ENCODE peak calls at places on chromosomes 5 and 9, in seven cellular contexts. One of them, this sample, is unnamed.

GRCh38 chr9:79583957-79584654 is 12.3 kb downstream of the TLE4 start:
- DNase-seq in naive thymus-derived CD4-positive, alpha-beta T cell: no peak
- DNase-seq in lower leg skin: peak
- DNase-seq in dorsolateral prefrontal cortex: no peak
- DNase-seq in CD8-positive, alpha-beta memory T cell: no peak
- DNase-seq in fibroblast of the aortic adventitia: no peak
- DNase-seq in choroid plexus epithelial cell: no peak
- DNase-seq in this sample: no peak

GRCh38 chr5:2283481-2284045 is 400.8 kb upstream of the IRX4 start:
- DNase-seq in naive thymus-derived CD4-positive, alpha-beta T cell: no peak
- DNase-seq in lower leg skin: no peak
- DNase-seq in dorsolateral prefrontal cortex: no peak
- DNase-seq in CD8-positive, alpha-beta memory T cell: no peak
- DNase-seq in fibroblast of the aortic adventitia: no peak
- DNase-seq in choroid plexus epithelial cell: no peak
- DNase-seq in this sample: no peak

GRCh38 chr5:94893404-94894145 is 275.1 kb downstream of the SLF1 start:
- DNase-seq in naive thymus-derived CD4-positive, alpha-beta T cell: no peak
- DNase-seq in lower leg skin: no peak
- DNase-seq in dorsolateral prefrontal cortex: no peak
- DNase-seq in CD8-positive, alpha-beta memory T cell: no peak
- DNase-seq in fibroblast of the aortic adventitia: peak
- DNase-seq in choroid plexus epithelial cell: peak
- DNase-seq in this sample: peak

GRCh38 chr9:15696979-15697378 is 144.1 kb downstream of the CCDC171 start:
- DNase-seq in naive thymus-derived CD4-positive, alpha-beta T cell: no peak
- DNase-seq in lower leg skin: no peak
- DNase-seq in dorsolateral prefrontal cortex: no peak
- DNase-seq in CD8-positive, alpha-beta memory T cell: no peak
- DNase-seq in fibroblast of the aortic adventitia: no peak
- DNase-seq in choroid plexus epithelial cell: peak
- DNase-seq in this sample: no peak

GRCh38 chr5:121399879-121400278 is 451.8 kb upstream of the FTMT start:
- DNase-seq in naive thymus-derived CD4-positive, alpha-beta T cell: no peak
- DNase-seq in lower leg skin: no peak
- DNase-seq in dorsolateral prefrontal cortex: no peak
- DNase-seq in CD8-positive, alpha-beta memory T cell: no peak
- DNase-seq in fibroblast of the aortic adventitia: no peak
- DNase-seq in choroid plexus epithelial cell: no peak
- DNase-seq in this sample: no peak

GRCh38 chr5:98403131-98403530 is 370.3 kb upstream of the RGMB start:
- DNase-seq in naive thymus-derived CD4-positive, alpha-beta T cell: no peak
- DNase-seq in lower leg skin: no peak
- DNase-seq in dorsolateral prefrontal cortex: no peak
- DNase-seq in CD8-positive, alpha-beta memory T cell: no peak
- DNase-seq in fibroblast of the aortic adventitia: no peak
- DNase-seq in choroid plexus epithelial cell: no peak
- DNase-seq in this sample: no peak

GRCh38 chr5:67164856-67165523 is 31.6 kb downstream of the CD180 start:
- DNase-seq in naive thymus-derived CD4-positive, alpha-beta T cell: no peak
- DNase-seq in lower leg skin: no peak
- DNase-seq in dorsolateral prefrontal cortex: no peak
- DNase-seq in CD8-positive, alpha-beta memory T cell: no peak
- DNase-seq in fibroblast of the aortic adventitia: no peak
- DNase-seq in choroid plexus epithelial cell: no peak
- DNase-seq in this sample: no peak

GRCh38 chr5:71719092-71719964 is at the start of gene CARTPT:
- DNase-seq in naive thymus-derived CD4-positive, alpha-beta T cell: no peak
- DNase-seq in lower leg skin: no peak
- DNase-seq in dorsolateral prefrontal cortex: no peak
- DNase-seq in CD8-positive, alpha-beta memory T cell: no peak
- DNase-seq in fibroblast of the aortic adventitia: no peak
- DNase-seq in choroid plexus epithelial cell: peak
- DNase-seq in this sample: peak

GRCh38 chr9:126166866-126167265 is 159.8 kb upstream of the MVB12B start:
- DNase-seq in naive thymus-derived CD4-positive, alpha-beta T cell: no peak
- DNase-seq in lower leg skin: peak
- DNase-seq in dorsolateral prefrontal cortex: no peak
- DNase-seq in CD8-positive, alpha-beta memory T cell: no peak
- DNase-seq in fibroblast of the aortic adventitia: no peak
- DNase-seq in choroid plexus epithelial cell: no peak
- DNase-seq in this sample: no peak

GRCh38 chr9:95010431-95010838 is 283.9 kb downstream of the AOPEP start:
- DNase-seq in naive thymus-derived CD4-positive, alpha-beta T cell: no peak
- DNase-seq in lower leg skin: no peak
- DNase-seq in dorsolateral prefrontal cortex: no peak
- DNase-seq in CD8-positive, alpha-beta memory T cell: no peak
- DNase-seq in fibroblast of the aortic adventitia: no peak
- DNase-seq in choroid plexus epithelial cell: no peak
- DNase-seq in this sample: no peak

GRCh38 chr5:153641183-153641688 is 150.8 kb downstream of the GRIA1 start:
- DNase-seq in naive thymus-derived CD4-positive, alpha-beta T cell: no peak
- DNase-seq in lower leg skin: no peak
- DNase-seq in dorsolateral prefrontal cortex: no peak
- DNase-seq in CD8-positive, alpha-beta memory T cell: no peak
- DNase-seq in fibroblast of the aortic adventitia: peak
- DNase-seq in choroid plexus epithelial cell: no peak
- DNase-seq in this sample: no peak

GRCh38 chr5:80569086-80569960 is 757 bp downstream of the ANKRD34B start:
- DNase-seq in naive thymus-derived CD4-positive, alpha-beta T cell: no peak
- DNase-seq in lower leg skin: no peak
- DNase-seq in dorsolateral prefrontal cortex: no peak
- DNase-seq in CD8-positive, alpha-beta memory T cell: no peak
- DNase-seq in fibroblast of the aortic adventitia: no peak
- DNase-seq in choroid plexus epithelial cell: no peak
- DNase-seq in this sample: peak

GRCh38 chr5:65651144-65651543 is 26.3 kb downstream of the SHLD3 start:
- DNase-seq in naive thymus-derived CD4-positive, alpha-beta T cell: no peak
- DNase-seq in lower leg skin: no peak
- DNase-seq in dorsolateral prefrontal cortex: no peak
- DNase-seq in CD8-positive, alpha-beta memory T cell: no peak
- DNase-seq in fibroblast of the aortic adventitia: no peak
- DNase-seq in choroid plexus epithelial cell: no peak
- DNase-seq in this sample: no peak

GRCh38 chr9:136888454-136888853 is 2.1 kb downstream of the TRAF2 start:
- DNase-seq in naive thymus-derived CD4-positive, alpha-beta T cell: no peak
- DNase-seq in lower leg skin: no peak
- DNase-seq in dorsolateral prefrontal cortex: no peak
- DNase-seq in CD8-positive, alpha-beta memory T cell: no peak
- DNase-seq in fibroblast of the aortic adventitia: no peak
- DNase-seq in choroid plexus epithelial cell: no peak
- DNase-seq in this sample: no peak

GRCh38 chr5:1878050-1878849 is 4.5 kb downstream of the IRX4 start:
- DNase-seq in naive thymus-derived CD4-positive, alpha-beta T cell: no peak
- DNase-seq in lower leg skin: no peak
- DNase-seq in dorsolateral prefrontal cortex: no peak
- DNase-seq in CD8-positive, alpha-beta memory T cell: no peak
- DNase-seq in fibroblast of the aortic adventitia: no peak
- DNase-seq in choroid plexus epithelial cell: no peak
- DNase-seq in this sample: no peak

GRCh38 chr9:115278241-115279035 is 160.5 kb upstream of the TNC start:
- DNase-seq in naive thymus-derived CD4-positive, alpha-beta T cell: no peak
- DNase-seq in lower leg skin: no peak
- DNase-seq in dorsolateral prefrontal cortex: no peak
- DNase-seq in CD8-positive, alpha-beta memory T cell: no peak
- DNase-seq in fibroblast of the aortic adventitia: no peak
- DNase-seq in choroid plexus epithelial cell: no peak
- DNase-seq in this sample: peak

GRCh38 chr5:143691278-143692236 is 120.4 kb upstream of the HMHB1 start:
- DNase-seq in naive thymus-derived CD4-positive, alpha-beta T cell: no peak
- DNase-seq in lower leg skin: no peak
- DNase-seq in dorsolateral prefrontal cortex: no peak
- DNase-seq in CD8-positive, alpha-beta memory T cell: no peak
- DNase-seq in fibroblast of the aortic adventitia: no peak
- DNase-seq in choroid plexus epithelial cell: no peak
- DNase-seq in this sample: no peak

GRCh38 chr9:137149942-137150484 is 11.1 kb downstream of the GRIN1 start:
- DNase-seq in naive thymus-derived CD4-positive, alpha-beta T cell: no peak
- DNase-seq in lower leg skin: no peak
- DNase-seq in dorsolateral prefrontal cortex: no peak
- DNase-seq in CD8-positive, alpha-beta memory T cell: no peak
- DNase-seq in fibroblast of the aortic adventitia: no peak
- DNase-seq in choroid plexus epithelial cell: no peak
- DNase-seq in this sample: no peak

GRCh38 chr9:110672873-110673508 is 4.4 kb downstream of the MUSK start:
- DNase-seq in naive thymus-derived CD4-positive, alpha-beta T cell: no peak
- DNase-seq in lower leg skin: no peak
- DNase-seq in dorsolateral prefrontal cortex: no peak
- DNase-seq in CD8-positive, alpha-beta memory T cell: no peak
- DNase-seq in fibroblast of the aortic adventitia: no peak
- DNase-seq in choroid plexus epithelial cell: no peak
- DNase-seq in this sample: no peak

GRCh38 chr9:110671849-110672248 is 3.3 kb downstream of the MUSK start:
- DNase-seq in naive thymus-derived CD4-positive, alpha-beta T cell: no peak
- DNase-seq in lower leg skin: no peak
- DNase-seq in dorsolateral prefrontal cortex: no peak
- DNase-seq in CD8-positive, alpha-beta memory T cell: no peak
- DNase-seq in fibroblast of the aortic adventitia: no peak
- DNase-seq in choroid plexus epithelial cell: no peak
- DNase-seq in this sample: no peak

GRCh38 chr9:110669439-110669838 is 848 bp downstream of the MUSK start:
- DNase-seq in naive thymus-derived CD4-positive, alpha-beta T cell: no peak
- DNase-seq in lower leg skin: no peak
- DNase-seq in dorsolateral prefrontal cortex: no peak
- DNase-seq in CD8-positive, alpha-beta memory T cell: no peak
- DNase-seq in fibroblast of the aortic adventitia: peak
- DNase-seq in choroid plexus epithelial cell: peak
- DNase-seq in this sample: no peak

DNA sequence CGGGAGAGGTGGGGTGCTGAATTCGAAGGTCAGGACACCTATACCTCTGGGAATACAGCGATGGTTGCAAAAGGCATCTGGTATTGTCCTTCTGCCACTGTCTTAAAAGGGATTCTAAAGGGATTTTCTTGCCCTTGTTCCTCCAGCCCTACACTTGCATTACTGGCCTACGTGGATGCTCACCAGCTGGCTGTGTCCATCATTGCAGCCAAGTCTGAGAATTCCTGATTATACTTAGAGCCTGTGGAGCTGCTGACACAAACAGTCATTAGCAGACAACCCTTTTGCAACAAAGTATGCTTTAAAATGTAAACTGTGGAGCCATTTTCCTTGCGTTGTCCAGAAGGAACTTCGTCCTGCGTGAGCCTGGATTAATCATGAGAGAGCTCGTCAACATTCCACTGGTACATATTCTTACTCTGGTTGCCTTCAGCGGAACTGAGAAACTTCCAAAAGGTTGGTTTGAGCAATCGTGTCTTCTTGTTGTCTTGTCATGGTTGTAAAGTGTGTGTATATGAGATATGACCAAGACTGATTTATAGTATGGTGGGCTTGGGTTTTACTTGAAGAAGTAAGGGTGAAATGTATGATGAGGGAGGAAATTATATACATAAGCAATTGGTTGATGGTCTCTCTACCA is at the start of gene MUSK:
- DNase-seq in naive thymus-derived CD4-positive, alpha-beta T cell: no peak
- DNase-seq in lower leg skin: no peak
- DNase-seq in dorsolateral prefrontal cortex: no peak
- DNase-seq in CD8-positive, alpha-beta memory T cell: no peak
- DNase-seq in fibroblast of the aortic adventitia: no peak
- DNase-seq in choroid plexus epithelial cell: no peak
- DNase-seq in this sample: no peak
- H3K4me3 ChIP-seq in naive thymus-derived CD4-positive, alpha-beta T cell: no peak
- H3K4me3 ChIP-seq in lower leg skin: no peak
- H3K4me3 ChIP-seq in dorsolateral prefrontal cortex: no peak
- H3K4me3 ChIP-seq in CD8-positive, alpha-beta memory T cell: no peak
- H3K4me3 ChIP-seq in fibroblast of the aortic adventitia: no peak
- H3K4me3 ChIP-seq in choroid plexus epithelial cell: no peak
- H3K4me3 ChIP-seq in this sample: no peak

DNA sequence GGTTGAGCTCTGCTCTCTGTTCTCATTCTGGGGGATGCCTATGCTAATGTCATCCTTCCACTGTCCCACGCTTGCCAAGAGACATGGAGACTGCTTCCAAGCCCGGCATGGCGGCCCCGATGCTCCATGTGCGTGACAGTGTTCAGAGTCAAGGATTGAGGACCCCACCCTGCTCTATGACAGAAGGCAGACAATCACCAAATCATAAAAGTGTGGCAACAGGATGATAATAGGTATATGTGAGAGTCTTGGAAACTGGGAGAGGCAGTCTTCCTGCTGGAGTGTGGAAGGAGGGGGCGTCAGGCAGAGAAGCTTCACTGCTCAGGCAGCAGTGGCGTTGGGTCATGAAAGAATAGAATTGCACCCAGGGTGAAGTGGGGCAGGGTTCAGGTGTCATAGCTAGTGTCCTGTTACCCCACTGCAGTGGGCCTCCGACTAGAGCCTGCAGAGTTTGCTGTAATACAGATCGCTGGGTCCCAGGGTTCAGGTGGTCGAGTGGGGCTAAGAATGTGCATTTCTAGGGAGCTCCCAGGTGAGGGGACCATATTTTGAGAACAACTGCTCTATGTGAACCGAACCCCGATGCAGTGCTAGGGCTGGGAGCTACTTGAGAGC is 12.5 kb upstream of the GADD45G start:
- DNase-seq in naive thymus-derived CD4-positive, alpha-beta T cell: no peak
- DNase-seq in lower leg skin: no peak
- DNase-seq in dorsolateral prefrontal cortex: no peak
- DNase-seq in CD8-positive, alpha-beta memory T cell: no peak
- DNase-seq in fibroblast of the aortic adventitia: no peak
- DNase-seq in choroid plexus epithelial cell: no peak
- DNase-seq in this sample: no peak
- H3K4me3 ChIP-seq in naive thymus-derived CD4-positive, alpha-beta T cell: no peak
- H3K4me3 ChIP-seq in lower leg skin: no peak
- H3K4me3 ChIP-seq in dorsolateral prefrontal cortex: no peak
- H3K4me3 ChIP-seq in CD8-positive, alpha-beta memory T cell: no peak
- H3K4me3 ChIP-seq in fibroblast of the aortic adventitia: no peak
- H3K4me3 ChIP-seq in choroid plexus epithelial cell: no peak
- H3K4me3 ChIP-seq in this sample: no peak

GRCh38 chr9:133353548-133353947 is 2.7 kb downstream of the SURF1 start:
- DNase-seq in naive thymus-derived CD4-positive, alpha-beta T cell: no peak
- DNase-seq in lower leg skin: no peak
- DNase-seq in dorsolateral prefrontal cortex: no peak
- DNase-seq in CD8-positive, alpha-beta memory T cell: no peak
- DNase-seq in fibroblast of the aortic adventitia: no peak
- DNase-seq in choroid plexus epithelial cell: no peak
- DNase-seq in this sample: no peak
- H3K4me3 ChIP-seq in naive thymus-derived CD4-positive, alpha-beta T cell: no peak
- H3K4me3 ChIP-seq in lower leg skin: no peak
- H3K4me3 ChIP-seq in dorsolateral prefrontal cortex: no peak
- H3K4me3 ChIP-seq in CD8-positive, alpha-beta memory T cell: no peak
- H3K4me3 ChIP-seq in fibroblast of the aortic adventitia: no peak
- H3K4me3 ChIP-seq in choroid plexus epithelial cell: no peak
- H3K4me3 ChIP-seq in this sample: no peak

DNA sequence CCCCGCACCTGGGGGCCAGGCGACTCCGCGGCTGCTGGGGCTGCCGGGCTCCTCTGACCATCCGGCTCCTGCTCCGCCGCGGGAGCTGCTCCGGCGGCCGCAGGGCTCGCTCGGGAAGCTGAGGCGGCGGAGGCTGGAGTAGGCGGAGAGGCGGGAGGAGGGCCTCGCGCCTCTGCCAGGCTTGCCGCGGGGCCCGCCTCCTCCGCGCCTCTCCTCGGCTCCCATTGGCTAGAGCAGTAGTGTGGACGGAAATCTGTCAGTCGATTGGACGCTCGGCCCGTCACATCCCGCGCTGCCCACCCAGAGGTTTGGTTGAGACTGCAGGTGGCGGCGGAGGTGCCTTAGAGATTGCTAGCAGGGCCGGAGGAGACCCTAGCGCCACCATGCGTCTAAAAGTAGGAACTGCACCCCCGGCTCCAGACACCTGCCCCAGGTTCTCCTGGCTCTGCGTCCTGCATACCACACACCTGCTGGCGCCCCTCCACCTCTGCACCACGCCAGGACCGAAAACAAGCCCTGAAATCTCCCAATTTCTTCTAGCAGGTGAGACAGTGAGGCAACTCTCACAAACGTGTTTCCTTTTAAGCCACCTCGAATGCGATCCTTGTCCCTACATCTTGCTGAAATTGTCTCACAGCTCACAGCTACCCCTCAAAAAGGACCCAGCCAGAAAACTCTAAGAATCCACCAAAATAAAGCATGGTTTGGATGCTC is at the start of gene SCAI:
- DNase-seq in naive thymus-derived CD4-positive, alpha-beta T cell: peak
- DNase-seq in lower leg skin: peak
- DNase-seq in dorsolateral prefrontal cortex: peak
- DNase-seq in CD8-positive, alpha-beta memory T cell: peak
- DNase-seq in fibroblast of the aortic adventitia: peak
- DNase-seq in choroid plexus epithelial cell: peak
- DNase-seq in this sample: peak
- H3K4me3 ChIP-seq in naive thymus-derived CD4-positive, alpha-beta T cell: peak
- H3K4me3 ChIP-seq in lower leg skin: peak
- H3K4me3 ChIP-seq in dorsolateral prefrontal cortex: peak
- H3K4me3 ChIP-seq in CD8-positive, alpha-beta memory T cell: peak
- H3K4me3 ChIP-seq in fibroblast of the aortic adventitia: peak
- H3K4me3 ChIP-seq in choroid plexus epithelial cell: peak
- H3K4me3 ChIP-seq in this sample: peak

This sample was measured in neuronal stem cell.